ENCODE peak calls at places on chromosomes 7 and 10, in nine cellular contexts. V is BJ; N is mucosa of gallbladder; W is activated CD8-positive, alpha-beta memory T cell treated with anti-CD3 and anti-CD28 coated beads, Interleukin-2, amount 50 U/mL, for 4 hours; C is stimulated activated CD4-positive, alpha-beta T cell treated with anti-CD3 and anti-CD28 coated beads, Interleukin-15, amount 100 ng/mL, for 48 hours; X is GM13977; B is pancreas; Z is NCI-H2171; P is fibroblast of pulmonary artery. G is an unnamed sample.

GRCh38 chr10:132575320-132576201 is 38.0 kb downstream of the INPP5A start:
- DNase-seq in B (no peak), C (peak), N (peak), X (peak), Z (no peak), V (peak), P (peak), W (no peak), G (peak)

GRCh38 chr10:11655839-11656238 is 44.4 kb upstream of the USP6NL start:
- DNase-seq in W (no peak), P (no peak), C (no peak), X (no peak), B (no peak), N (no peak), Z (no peak), V (no peak), G (no peak)

GRCh38 chr7:4631664-4632171 is 50.4 kb upstream of the FOXK1 start:
- DNase-seq in B (peak), N (peak), Z (peak), X (no peak), V (peak), C (no peak), P (peak), W (no peak), G (peak)

GRCh38 chr7:27184342-27185012 is 555 bp downstream of the HOXA11 start:
- DNase-seq in X (peak), B (peak), V (no peak), W (peak), Z (peak), P (peak), N (no peak), C (no peak), G (peak)

GRCh38 chr10:77160679-77161078 is 476.9 kb downstream of the KCNMA1 start:
- DNase-seq in X (no peak), B (no peak), W (no peak), N (peak), Z (no peak), P (peak), C (no peak), V (peak), G (no peak)

GRCh38 chr7:128322040-128322643 is 21.6 kb downstream of the RBM28 start:
- DNase-seq in Z (peak), P (peak), W (no peak), N (peak), X (no peak), B (no peak), C (no peak), V (no peak), G (no peak)

GRCh38 chr7:27170936-27171635 is 3.0 kb downstream of the HOXA10 start:
- DNase-seq in V (no peak), C (no peak), W (peak), P (no peak), N (no peak), B (no peak), Z (no peak), X (no peak), G (no peak)

GRCh38 chr10:45091968-45092367 is 91.2 kb downstream of the ZNF22 start:
- DNase-seq in N (no peak), C (no peak), P (no peak), W (no peak), X (no peak), V (no peak), Z (no peak), B (no peak), G (no peak)

GRCh38 chr7:20797174-20798080 is 10.7 kb upstream of the SP8 start:
- DNase-seq in V (no peak), P (no peak), W (no peak), X (no peak), B (peak), C (no peak), Z (no peak), N (no peak), G (peak)

GRCh38 chr10:15293862-15294835 is 76.9 kb downstream of the FAM171A1 start:
- DNase-seq in C (no peak), P (peak), B (no peak), N (no peak), X (no peak), V (peak), W (no peak), Z (no peak), G (no peak)